ENCODE peak calls at places on chromosomes 6 and 20, in four cellular contexts. Z is H1, R is HepG2, B is HCT116. W is an unnamed sample.

GRCh38 chr6:151962246-151962846 is 154.9 kb downstream of the ESR1 start:
- DNase-seq in B (no peak), R (peak; percentile 84), Z (no peak), W (no peak)

GRCh38 chr6:13733178-13733851 is 21.7 kb upstream of the RANBP9 start:
- DNase-seq in Z (no peak), R (peak; percentile 46), B (no peak), W (peak; percentile 84)

GRCh38 chr6:138032571-138032970 is 74.6 kb downstream of the PERP start:
- DNase-seq in Z (no peak), B (no peak), R (no peak), W (no peak)

GRCh38 chr6:14876778-14877613 is 368.9 kb upstream of the JARID2 start:
- DNase-seq in Z (no peak), B (no peak), R (no peak), W (no peak)

GRCh38 chr6:11423072-11423471 is 114.5 kb upstream of the TMEM170B start:
- DNase-seq in R (no peak), B (no peak), Z (no peak), W (no peak)

GRCh38 chr20:44432618-44433577 is 42.8 kb upstream of the TTPAL start:
- DNase-seq in R (no peak), B (no peak), Z (no peak), W (no peak)

GRCh38 chr6:4466260-4466659 is 309.9 kb upstream of the CDYL start:
- DNase-seq in B (no peak), Z (no peak), R (no peak), W (peak; percentile 29)

GRCh38 chr6:17015551-17016381 is 86.1 kb upstream of the STMND1 start:
- DNase-seq in R (no peak), Z (no peak), B (no peak), W (no peak)

GRCh38 chr6:168713013-168713412 is 272.0 kb downstream of the SMOC2 start:
- DNase-seq in Z (no peak), R (no peak), B (no peak), W (no peak)

GRCh38 chr20:24585796-24586522 is 116.5 kb downstream of the SYNDIG1 start:
- DNase-seq in Z (peak; percentile 29), B (no peak), R (no peak), W (no peak)

GRCh38 chr20:46031701-46032254 is 2.8 kb downstream of the SLC12A5 start:
- DNase-seq in B (no peak), Z (peak; percentile 81), R (no peak), W (no peak)

GRCh38 chr20:41395669-41396664 is 29.3 kb upstream of the EMILIN3 start:
- DNase-seq in B (no peak), R (peak; percentile 76), Z (no peak), W (no peak)

GRCh38 chr6:97548354-97548753 is 265.3 kb upstream of the MMS22L start:
- DNase-seq in Z (no peak), B (no peak), R (no peak), W (no peak)

GRCh38 chr6:131951576-131952230 is 531 bp upstream of the CCN2 start:
- DNase-seq in R (no peak), B (no peak), Z (no peak), W (no peak)

GRCh38 chr6:139881251-139881650 is 506.8 kb upstream of the CITED2 start:
- DNase-seq in R (no peak), B (no peak), Z (no peak), W (peak; percentile 61)

GRCh38 chr20:35601021-35601973 is 14.3 kb upstream of the SPAG4 start:
- DNase-seq in R (peak; percentile 35), B (no peak), Z (peak; percentile 91), W (peak; percentile 88)

GRCh38 chr20:64069209-64069613 is 6.2 kb downstream of the TCEA2 start:
- DNase-seq in R (no peak), Z (no peak), B (no peak), W (no peak)

GRCh38 chr6:88708197-88708744 is 255.1 kb downstream of the RNGTT start:
- DNase-seq in Z (no peak), R (peak; percentile 13), B (no peak), W (no peak)

GRCh38 chr20:45359406-45360148 is 3.4 kb upstream of the SYS1 start:
- DNase-seq in R (peak; percentile 82), B (no peak), Z (no peak), W (no peak)

GRCh38 chr20:63488331-63489251 is 10.3 kb downstream of the EEF1A2 start:
- DNase-seq in Z (peak; percentile 76), B (no peak), R (no peak), W (no peak)

GRCh38 chr6:36949636-36950035 is 4.9 kb upstream of the PI16 start:
- DNase-seq in B (no peak), R (no peak), Z (no peak), W (no peak)

GRCh38 chr6:108622601-108623335 is 62.1 kb downstream of the FOXO3 start:
- DNase-seq in Z (no peak), B (no peak), R (no peak), W (no peak)

GRCh38 chr6:46973029-46973428 is 51.3 kb upstream of the ADGRF5 start:
- DNase-seq in R (no peak), Z (no peak), B (no peak), W (no peak)

GRCh38 chr6:11791354-11792107 is 12.9 kb upstream of the ADTRP start:
- DNase-seq in Z (no peak), B (no peak), R (no peak), W (peak; percentile 39)

GRCh38 chr6:42007286-42007685 is 43.0 kb upstream of the TAF8 start:
- DNase-seq in R (no peak), B (no peak), Z (no peak), W (no peak)

GRCh38 chr6:105902401-105903031 is 183.6 kb upstream of the PRDM1 start:
- DNase-seq in R (no peak), Z (no peak), B (no peak), W (no peak)

GRCh38 chr6:13724174-13724573 is 12.5 kb upstream of the RANBP9 start:
- DNase-seq in R (no peak), B (peak; percentile 85), Z (no peak), W (no peak)

GRCh38 chr6:144104898-144105487 is 9.6 kb upstream of the SF3B5 start:
- DNase-seq in B (peak; percentile 59), R (peak; percentile 74), Z (no peak), W (peak; percentile 79)

GRCh38 chr6:165692106-165692653 is 29.1 kb upstream of the PDE10A start:
- DNase-seq in B (no peak), Z (no peak), R (no peak), W (no peak)

GRCh38 chr6:88983532-88983931 is 20.1 kb upstream of the RNGTT start:
- DNase-seq in Z (peak; percentile 58), B (peak; percentile 35), R (no peak), W (no peak)

DNA sequence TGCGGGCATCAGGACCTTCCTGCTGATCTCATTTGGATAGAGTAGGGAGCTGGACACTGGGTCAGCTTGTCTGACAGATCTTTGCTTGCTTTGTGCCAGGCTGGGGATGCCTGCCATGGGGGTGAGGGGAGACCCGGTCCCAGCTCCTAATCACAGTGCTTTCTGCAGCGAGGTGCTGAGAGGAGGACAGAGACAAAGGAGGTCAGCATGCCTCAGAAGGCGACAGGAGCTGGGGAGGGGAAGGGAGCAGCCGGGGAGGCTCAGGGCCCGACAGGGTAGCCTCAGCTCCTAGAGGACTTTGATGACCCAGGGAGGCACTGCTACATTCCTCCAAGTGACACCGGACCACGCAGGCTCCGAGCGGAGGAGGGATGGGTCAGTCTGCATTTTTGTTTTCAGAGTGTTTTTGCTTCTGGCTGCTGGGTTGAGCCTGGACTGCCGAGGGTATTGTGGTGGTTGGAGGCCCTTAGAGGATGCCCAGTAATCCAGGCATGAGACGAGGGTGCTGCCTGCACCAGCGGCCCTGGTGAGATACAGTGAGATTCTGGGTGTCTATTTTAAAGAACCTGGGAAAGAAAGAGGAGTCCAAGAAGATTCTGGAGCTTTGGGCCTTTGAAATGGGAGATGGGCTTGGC is 7.8 kb downstream of the RBM38 start:
- DNase-seq in Z (no peak), R (no peak), B (no peak), W (no peak)
- TF ChIP-seq JUND in Z (no peak), R (no peak), B (no peak), W (no peak)

DNA sequence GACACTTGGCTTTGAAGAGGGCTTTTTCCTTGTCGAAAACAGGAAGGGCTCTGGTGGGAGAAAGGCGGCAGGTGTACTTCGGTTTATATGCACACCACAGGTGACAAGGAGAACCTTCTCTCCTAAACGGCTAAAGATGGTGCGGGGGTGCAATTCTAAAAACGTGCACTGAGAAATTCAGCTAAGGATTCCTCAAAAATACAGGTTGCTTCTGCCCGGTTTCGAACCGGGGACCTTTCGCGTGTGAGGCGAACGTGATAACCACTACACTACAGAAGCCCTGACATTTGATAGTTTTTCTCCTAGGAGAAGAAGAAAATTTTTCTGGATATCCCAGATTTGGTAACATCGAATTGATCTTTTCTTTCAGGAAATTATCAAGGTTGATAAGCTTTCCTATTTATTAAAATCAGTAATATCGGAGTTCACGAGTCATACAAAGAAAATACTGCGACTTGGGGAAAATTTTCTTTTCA is 32.0 kb downstream of the POM121L2 start:
- DNase-seq in R (peak; percentile 65), Z (peak; percentile 82), B (peak; percentile 45), W (no peak)
- TF ChIP-seq JUND in R (no peak), Z (no peak), B (no peak), W (no peak)

DNA sequence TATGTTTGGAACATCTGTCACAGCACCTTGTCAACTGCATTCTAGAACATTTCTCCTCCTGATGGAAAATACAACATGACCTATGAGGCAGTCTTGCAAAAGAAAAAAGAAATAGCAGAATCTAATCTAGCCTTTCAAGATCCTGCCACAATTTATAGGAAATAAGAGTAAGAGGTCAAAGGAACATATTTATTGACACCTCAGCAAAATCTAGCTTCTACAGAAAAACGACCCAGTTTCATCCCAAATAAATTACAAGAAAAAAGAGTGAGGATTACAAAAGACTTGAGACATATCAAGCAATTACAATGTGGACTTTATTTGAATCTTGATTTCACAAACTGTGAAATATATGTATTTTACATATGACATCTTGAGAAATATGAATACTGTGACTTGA is 4.2 kb downstream of the FBXO9 start:
- DNase-seq in R (no peak), Z (no peak), B (no peak), W (no peak)
- TF ChIP-seq JUND in R (no peak), Z (no peak), B (no peak), W (no peak)

GRCh38 chr20:52454660-52455059 is 263.1 kb upstream of the ZFP64 start:
- DNase-seq in B (no peak), Z (no peak), R (no peak), W (no peak)
- TF ChIP-seq JUND in B (no peak), Z (no peak), R (no peak), W (no peak)

GRCh38 chr6:169862464-169863148 is 111.2 kb downstream of the ERMARD start:
- DNase-seq in B (no peak), Z (peak; percentile 34), R (no peak), W (no peak)
- TF ChIP-seq JUND in B (no peak), Z (no peak), R (no peak), W (no peak)

GRCh38 chr20:58585753-58586540 is 65.1 kb upstream of the STX16 start:
- DNase-seq in Z (no peak), R (no peak), B (no peak), W (no peak)

GRCh38 chr20:58584051-58584824 is 66.8 kb upstream of the STX16 start:
- DNase-seq in B (no peak), R (no peak), Z (no peak), W (no peak)

GRCh38 chr20:58586565-58587093 is 64.5 kb upstream of the STX16 start:
- DNase-seq in Z (no peak), B (no peak), R (peak; percentile 58), W (no peak)

GRCh38 chr20:58583586-58583985 is 67.5 kb upstream of the STX16 start:
- DNase-seq in Z (no peak), B (no peak), R (no peak), W (no peak)

GRCh38 chr20:58584881-58585752 is 66.0 kb upstream of the STX16 start:
- DNase-seq in R (no peak), B (no peak), Z (no peak), W (no peak)
- TF ChIP-seq JUND in R (no peak), B (no peak), Z (no peak), W (no peak)